ENCODE peak calls at places on chromosomes 3 and 15, in nine cellular contexts. One of them, this sample, is unnamed.

GRCh38 chr3:124063168-124063909 is 71.4 kb upstream of the ROPN1 start:
- DNase-seq in choroid plexus epithelial cell: peak
- DNase-seq in right atrium auricular region: no peak
- DNase-seq in lung: no peak
- DNase-seq in astrocyte of the spinal cord: peak
- DNase-seq in right lobe of liver: no peak
- DNase-seq in psoas muscle: no peak
- DNase-seq in AG04450: peak
- DNase-seq in upper lobe of right lung: no peak
- DNase-seq in this sample: no peak

GRCh38 chr3:40290396-40290795 is 19.1 kb upstream of the EIF1B start:
- DNase-seq in astrocyte of the spinal cord: no peak
- DNase-seq in upper lobe of right lung: no peak
- DNase-seq in lung: no peak
- DNase-seq in right lobe of liver: no peak
- DNase-seq in right atrium auricular region: no peak
- DNase-seq in psoas muscle: no peak
- DNase-seq in choroid plexus epithelial cell: no peak
- DNase-seq in AG04450: no peak
- DNase-seq in this sample: no peak

GRCh38 chr3:66021731-66022131 is 17.0 kb downstream of the MAGI1 start:
- DNase-seq in AG04450: no peak
- DNase-seq in right lobe of liver: no peak
- DNase-seq in astrocyte of the spinal cord: no peak
- DNase-seq in lung: no peak
- DNase-seq in right atrium auricular region: no peak
- DNase-seq in upper lobe of right lung: no peak
- DNase-seq in psoas muscle: no peak
- DNase-seq in choroid plexus epithelial cell: no peak
- DNase-seq in this sample: peak

GRCh38 chr15:39807791-39808190 is 25.1 kb upstream of the FSIP1 start:
- DNase-seq in choroid plexus epithelial cell: no peak
- DNase-seq in AG04450: no peak
- DNase-seq in astrocyte of the spinal cord: no peak
- DNase-seq in upper lobe of right lung: no peak
- DNase-seq in right atrium auricular region: no peak
- DNase-seq in lung: no peak
- DNase-seq in right lobe of liver: no peak
- DNase-seq in psoas muscle: no peak
- DNase-seq in this sample: no peak

GRCh38 chr3:55766753-55767152 is 279.6 kb upstream of the WNT5A start:
- DNase-seq in right atrium auricular region: no peak
- DNase-seq in choroid plexus epithelial cell: no peak
- DNase-seq in psoas muscle: no peak
- DNase-seq in AG04450: no peak
- DNase-seq in astrocyte of the spinal cord: no peak
- DNase-seq in upper lobe of right lung: no peak
- DNase-seq in right lobe of liver: no peak
- DNase-seq in lung: no peak
- DNase-seq in this sample: no peak

GRCh38 chr15:35596261-35596660 is 50.3 kb upstream of the DPH6 start:
- DNase-seq in choroid plexus epithelial cell: no peak
- DNase-seq in right atrium auricular region: no peak
- DNase-seq in lung: no peak
- DNase-seq in right lobe of liver: no peak
- DNase-seq in AG04450: no peak
- DNase-seq in psoas muscle: no peak
- DNase-seq in upper lobe of right lung: no peak
- DNase-seq in astrocyte of the spinal cord: no peak
- DNase-seq in this sample: no peak

GRCh38 chr3:135503429-135504083 is 462.0 kb upstream of the PPP2R3A start:
- DNase-seq in right lobe of liver: peak
- DNase-seq in upper lobe of right lung: peak
- DNase-seq in astrocyte of the spinal cord: peak
- DNase-seq in right atrium auricular region: no peak
- DNase-seq in lung: peak
- DNase-seq in AG04450: peak
- DNase-seq in choroid plexus epithelial cell: peak
- DNase-seq in psoas muscle: peak
- DNase-seq in this sample: peak

GRCh38 chr3:126124896-126125295 is 41.0 kb upstream of the SLC41A3 start:
- DNase-seq in right lobe of liver: peak
- DNase-seq in upper lobe of right lung: no peak
- DNase-seq in right atrium auricular region: no peak
- DNase-seq in choroid plexus epithelial cell: no peak
- DNase-seq in AG04450: no peak
- DNase-seq in astrocyte of the spinal cord: no peak
- DNase-seq in psoas muscle: peak
- DNase-seq in lung: no peak
- DNase-seq in this sample: no peak

GRCh38 chr3:142226474-142226873 is 1.1 kb upstream of the GK5 start:
- DNase-seq in upper lobe of right lung: no peak
- DNase-seq in right atrium auricular region: no peak
- DNase-seq in astrocyte of the spinal cord: no peak
- DNase-seq in AG04450: no peak
- DNase-seq in psoas muscle: no peak
- DNase-seq in lung: no peak
- DNase-seq in choroid plexus epithelial cell: peak
- DNase-seq in right lobe of liver: no peak
- DNase-seq in this sample: no peak

GRCh38 chr3:53581671-53582070 is 87.3 kb downstream of the CACNA1D start:
- DNase-seq in choroid plexus epithelial cell: no peak
- DNase-seq in astrocyte of the spinal cord: peak
- DNase-seq in psoas muscle: no peak
- DNase-seq in upper lobe of right lung: no peak
- DNase-seq in right atrium auricular region: no peak
- DNase-seq in right lobe of liver: no peak
- DNase-seq in AG04450: no peak
- DNase-seq in lung: no peak
- DNase-seq in this sample: no peak

GRCh38 chr15:71044006-71044405 is 71.3 kb upstream of the THSD4 start:
- DNase-seq in right atrium auricular region: no peak
- DNase-seq in lung: no peak
- DNase-seq in AG04450: no peak
- DNase-seq in right lobe of liver: no peak
- DNase-seq in upper lobe of right lung: no peak
- DNase-seq in astrocyte of the spinal cord: peak
- DNase-seq in choroid plexus epithelial cell: peak
- DNase-seq in psoas muscle: no peak
- DNase-seq in this sample: peak

GRCh38 chr3:27573780-27574437 is 89.7 kb upstream of the SLC4A7 start:
- DNase-seq in choroid plexus epithelial cell: peak
- DNase-seq in right lobe of liver: no peak
- DNase-seq in upper lobe of right lung: no peak
- DNase-seq in lung: no peak
- DNase-seq in psoas muscle: no peak
- DNase-seq in right atrium auricular region: no peak
- DNase-seq in AG04450: no peak
- DNase-seq in astrocyte of the spinal cord: no peak
- DNase-seq in this sample: no peak

GRCh38 chr15:34953851-34954250 is 15.7 kb downstream of the AQR start:
- DNase-seq in AG04450: no peak
- DNase-seq in upper lobe of right lung: no peak
- DNase-seq in psoas muscle: no peak
- DNase-seq in astrocyte of the spinal cord: no peak
- DNase-seq in right lobe of liver: no peak
- DNase-seq in lung: no peak
- DNase-seq in choroid plexus epithelial cell: no peak
- DNase-seq in right atrium auricular region: no peak
- DNase-seq in this sample: no peak

GRCh38 chr3:7546219-7546618 is 685.3 kb downstream of the GRM7 start:
- DNase-seq in choroid plexus epithelial cell: peak
- DNase-seq in lung: no peak
- DNase-seq in right lobe of liver: no peak
- DNase-seq in psoas muscle: no peak
- DNase-seq in AG04450: no peak
- DNase-seq in upper lobe of right lung: no peak
- DNase-seq in right atrium auricular region: no peak
- DNase-seq in astrocyte of the spinal cord: peak
- DNase-seq in this sample: peak

GRCh38 chr3:130849111-130849552 is 44.8 kb upstream of the ATP2C1 start:
- DNase-seq in psoas muscle: peak
- DNase-seq in right lobe of liver: no peak
- DNase-seq in right atrium auricular region: no peak
- DNase-seq in AG04450: no peak
- DNase-seq in lung: peak
- DNase-seq in astrocyte of the spinal cord: no peak
- DNase-seq in upper lobe of right lung: peak
- DNase-seq in choroid plexus epithelial cell: no peak
- DNase-seq in this sample: peak

GRCh38 chr15:42735382-42736165 is 1.4 kb downstream of the CDAN1 start:
- DNase-seq in upper lobe of right lung: no peak
- DNase-seq in AG04450: no peak
- DNase-seq in astrocyte of the spinal cord: no peak
- DNase-seq in psoas muscle: no peak
- DNase-seq in right atrium auricular region: no peak
- DNase-seq in lung: no peak
- DNase-seq in right lobe of liver: no peak
- DNase-seq in choroid plexus epithelial cell: no peak
- DNase-seq in this sample: no peak

GRCh38 chr3:172258616-172259015 is 189.6 kb downstream of the GHSR start:
- DNase-seq in AG04450: no peak
- DNase-seq in psoas muscle: no peak
- DNase-seq in astrocyte of the spinal cord: peak
- DNase-seq in choroid plexus epithelial cell: peak
- DNase-seq in upper lobe of right lung: no peak
- DNase-seq in right lobe of liver: no peak
- DNase-seq in right atrium auricular region: no peak
- DNase-seq in lung: no peak
- DNase-seq in this sample: no peak

DNA sequence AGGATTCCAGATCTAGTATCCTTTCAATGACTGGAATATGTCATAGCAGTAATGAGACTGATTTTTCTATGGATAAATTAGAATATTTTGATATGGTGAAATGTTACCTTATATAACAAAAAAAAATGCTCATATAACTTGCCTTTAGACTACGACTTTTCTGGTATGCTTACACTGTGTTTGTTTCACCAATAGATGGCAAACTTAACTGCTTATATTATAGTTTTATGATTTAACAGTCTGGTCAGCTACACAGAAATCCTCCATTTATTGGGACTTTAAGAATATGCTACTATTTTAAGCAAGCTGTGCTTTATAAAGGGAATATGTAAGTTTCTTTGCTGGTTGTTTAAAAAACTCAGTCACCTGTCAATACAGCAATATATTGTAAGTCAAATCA is 205.6 kb downstream of the VGLL3 start:
- DNase-seq in lung: no peak
- DNase-seq in astrocyte of the spinal cord: peak
- DNase-seq in right atrium auricular region: no peak
- DNase-seq in AG04450: no peak
- DNase-seq in choroid plexus epithelial cell: peak
- DNase-seq in right lobe of liver: no peak
- DNase-seq in psoas muscle: no peak
- DNase-seq in upper lobe of right lung: no peak
- DNase-seq in this sample: peak
- TF ChIP-seq CTCF in lung: no peak
- TF ChIP-seq CTCF in astrocyte of the spinal cord: peak
- TF ChIP-seq CTCF in right atrium auricular region: peak
- TF ChIP-seq CTCF in AG04450: peak
- TF ChIP-seq CTCF in choroid plexus epithelial cell: peak
- TF ChIP-seq CTCF in right lobe of liver: peak
- TF ChIP-seq CTCF in psoas muscle: no peak
- TF ChIP-seq CTCF in upper lobe of right lung: peak
- TF ChIP-seq CTCF in this sample: peak

GRCh38 chr3:69499899-69500316 is 114.0 kb upstream of the FRMD4B start:
- DNase-seq in right atrium auricular region: peak
- DNase-seq in astrocyte of the spinal cord: peak
- DNase-seq in choroid plexus epithelial cell: peak
- DNase-seq in lung: peak
- DNase-seq in AG04450: no peak
- DNase-seq in psoas muscle: peak
- DNase-seq in upper lobe of right lung: peak
- DNase-seq in right lobe of liver: peak
- DNase-seq in this sample: no peak
- TF ChIP-seq CTCF in right atrium auricular region: no peak
- TF ChIP-seq CTCF in astrocyte of the spinal cord: no peak
- TF ChIP-seq CTCF in choroid plexus epithelial cell: no peak
- TF ChIP-seq CTCF in lung: no peak
- TF ChIP-seq CTCF in AG04450: no peak
- TF ChIP-seq CTCF in psoas muscle: no peak
- TF ChIP-seq CTCF in upper lobe of right lung: no peak
- TF ChIP-seq CTCF in right lobe of liver: no peak
- TF ChIP-seq CTCF in this sample: no peak

GRCh38 chr3:46163551-46163981 is 44.5 kb downstream of the CCR1 start:
- DNase-seq in astrocyte of the spinal cord: no peak
- DNase-seq in lung: no peak
- DNase-seq in choroid plexus epithelial cell: peak
- DNase-seq in right lobe of liver: no peak
- DNase-seq in upper lobe of right lung: no peak
- DNase-seq in right atrium auricular region: no peak
- DNase-seq in AG04450: no peak
- DNase-seq in psoas muscle: no peak
- DNase-seq in this sample: peak

GRCh38 chr3:46168583-46168982 is 39.5 kb downstream of the CCR1 start:
- DNase-seq in right lobe of liver: no peak
- DNase-seq in lung: no peak
- DNase-seq in psoas muscle: no peak
- DNase-seq in astrocyte of the spinal cord: peak
- DNase-seq in choroid plexus epithelial cell: peak
- DNase-seq in AG04450: peak
- DNase-seq in upper lobe of right lung: no peak
- DNase-seq in right atrium auricular region: no peak
- DNase-seq in this sample: no peak

DNA sequence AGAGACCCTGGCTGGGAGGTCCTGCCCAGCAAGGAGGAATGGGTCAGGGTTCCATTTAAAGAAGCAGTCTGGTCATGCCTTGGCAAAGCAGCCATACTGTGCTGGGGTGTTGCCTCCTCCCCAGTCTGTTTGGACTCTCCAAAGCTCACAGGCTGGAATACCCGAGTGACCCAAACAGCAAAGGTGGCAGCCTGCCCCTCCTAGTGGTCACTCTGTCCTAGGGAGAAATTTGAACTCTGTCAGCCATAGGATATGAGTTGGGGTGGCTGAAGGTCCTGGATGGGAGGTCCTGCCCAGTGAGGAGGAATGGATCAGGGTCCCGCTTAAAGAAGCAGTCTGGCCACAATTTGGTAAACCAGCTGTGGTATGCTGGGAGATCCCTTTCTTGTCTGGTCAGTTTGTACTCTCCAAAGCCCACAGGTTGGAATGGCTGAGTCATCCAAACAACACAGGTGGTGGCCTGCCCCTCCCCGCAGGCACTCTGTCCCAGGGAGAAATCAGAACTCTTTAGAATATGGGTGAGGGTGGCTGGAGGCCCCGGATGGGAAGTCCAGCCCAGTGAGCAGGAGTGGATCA is 45.0 kb downstream of the CCR1 start:
- DNase-seq in astrocyte of the spinal cord: no peak
- DNase-seq in upper lobe of right lung: no peak
- DNase-seq in right lobe of liver: no peak
- DNase-seq in AG04450: no peak
- DNase-seq in lung: no peak
- DNase-seq in right atrium auricular region: no peak
- DNase-seq in choroid plexus epithelial cell: peak
- DNase-seq in psoas muscle: no peak
- DNase-seq in this sample: peak
- TF ChIP-seq CTCF in astrocyte of the spinal cord: no peak
- TF ChIP-seq CTCF in upper lobe of right lung: peak
- TF ChIP-seq CTCF in right lobe of liver: no peak
- TF ChIP-seq CTCF in AG04450: no peak
- TF ChIP-seq CTCF in lung: no peak
- TF ChIP-seq CTCF in right atrium auricular region: no peak
- TF ChIP-seq CTCF in choroid plexus epithelial cell: peak
- TF ChIP-seq CTCF in psoas muscle: no peak
- TF ChIP-seq CTCF in this sample: no peak

GRCh38 chr3:168544097-168544957 is 448.6 kb upstream of the GOLIM4 start:
- DNase-seq in AG04450: no peak
- DNase-seq in lung: no peak
- DNase-seq in upper lobe of right lung: no peak
- DNase-seq in choroid plexus epithelial cell: peak
- DNase-seq in astrocyte of the spinal cord: peak
- DNase-seq in right lobe of liver: no peak
- DNase-seq in right atrium auricular region: no peak
- DNase-seq in psoas muscle: no peak
- DNase-seq in this sample: peak
- TF ChIP-seq CTCF in AG04450: peak
- TF ChIP-seq CTCF in lung: no peak
- TF ChIP-seq CTCF in upper lobe of right lung: no peak
- TF ChIP-seq CTCF in choroid plexus epithelial cell: no peak
- TF ChIP-seq CTCF in astrocyte of the spinal cord: peak
- TF ChIP-seq CTCF in right lobe of liver: peak
- TF ChIP-seq CTCF in right atrium auricular region: no peak
- TF ChIP-seq CTCF in psoas muscle: no peak
- TF ChIP-seq CTCF in this sample: peak